ENCODE peak calls at places on chromosome 18, in ten cellular contexts. B, W, G, N, S, D, K, X, A and H are unnamed samples.

GRCh38 chr18:38033282-38033681 is 467.7 kb upstream of the CELF4 start:
- DNase-seq in B (no peak), W (no peak), G (no peak), N (no peak), S (no peak), D (no peak), K (no peak), X (no peak), A (peak), H (peak)

GRCh38 chr18:22169889-22170420 is 566 bp downstream of the GATA6 start:
- DNase-seq in B (peak), W (no peak), G (no peak), N (no peak), S (no peak), D (peak), K (no peak), X (no peak), A (no peak), H (no peak)

GRCh38 chr18:67710639-67711038 is 194.1 kb upstream of the DSEL start:
- DNase-seq in B (peak), W (no peak), G (no peak), N (no peak), S (no peak), D (no peak), K (no peak), X (no peak), A (no peak), H (no peak)

GRCh38 chr18:45785015-45785597 is 40.4 kb upstream of the SIGLEC15 start:
- DNase-seq in B (no peak), W (no peak), G (no peak), N (no peak), S (peak), D (peak), K (peak), X (no peak), A (peak), H (no peak)

GRCh38 chr18:4453712-4454547 is 1.2 kb downstream of the DLGAP1 start:
- DNase-seq in B (no peak), W (peak), G (no peak), N (no peak), S (peak), D (no peak), K (no peak), X (no peak), A (no peak), H (no peak)

GRCh38 chr18:10370716-10371115 is 83.7 kb upstream of the APCDD1 start:
- DNase-seq in B (no peak), W (no peak), G (no peak), N (no peak), S (no peak), D (no peak), K (no peak), X (no peak), A (no peak), H (no peak)

GRCh38 chr18:6336239-6336638 is 78.5 kb downstream of the L3MBTL4 start:
- DNase-seq in B (no peak), W (no peak), G (no peak), N (no peak), S (no peak), D (no peak), K (no peak), X (no peak), A (no peak), H (no peak)

GRCh38 chr18:24460388-24460787 is at the start of gene HRH4:
- DNase-seq in B (no peak), W (no peak), G (no peak), N (no peak), S (no peak), D (no peak), K (no peak), X (no peak), A (no peak), H (no peak)

GRCh38 chr18:10558967-10559298 is 33.1 kb downstream of the NAPG start:
- DNase-seq in B (no peak), W (no peak), G (no peak), N (no peak), S (no peak), D (no peak), K (no peak), X (no peak), A (no peak), H (no peak)

GRCh38 chr18:28178720-28179119 is 1.8 kb upstream of the CDH2 start:
- DNase-seq in B (peak), W (no peak), G (no peak), N (no peak), S (peak), D (peak), K (no peak), X (no peak), A (no peak), H (no peak)

GRCh38 chr18:31977270-31977872 is 34.4 kb upstream of the TRAPPC8 start:
- DNase-seq in B (peak), W (peak), G (peak), N (no peak), S (peak), D (peak), K (peak), X (no peak), A (peak), H (no peak)

GRCh38 chr18:74517236-74517630 is 17.1 kb upstream of the CNDP1 start:
- DNase-seq in B (no peak), W (no peak), G (no peak), N (no peak), S (no peak), D (no peak), K (no peak), X (no peak), A (no peak), H (no peak)

GRCh38 chr18:79552140-79552631 is 127.4 kb upstream of the CTDP1 start:
- DNase-seq in B (no peak), W (no peak), G (no peak), N (no peak), S (no peak), D (no peak), K (no peak), X (no peak), A (no peak), H (no peak)

GRCh38 chr18:45521151-45521550 is 94.1 kb upstream of the SLC14A2 start:
- DNase-seq in B (no peak), W (no peak), G (no peak), N (no peak), S (peak), D (peak), K (no peak), X (no peak), A (no peak), H (peak)

DNA sequence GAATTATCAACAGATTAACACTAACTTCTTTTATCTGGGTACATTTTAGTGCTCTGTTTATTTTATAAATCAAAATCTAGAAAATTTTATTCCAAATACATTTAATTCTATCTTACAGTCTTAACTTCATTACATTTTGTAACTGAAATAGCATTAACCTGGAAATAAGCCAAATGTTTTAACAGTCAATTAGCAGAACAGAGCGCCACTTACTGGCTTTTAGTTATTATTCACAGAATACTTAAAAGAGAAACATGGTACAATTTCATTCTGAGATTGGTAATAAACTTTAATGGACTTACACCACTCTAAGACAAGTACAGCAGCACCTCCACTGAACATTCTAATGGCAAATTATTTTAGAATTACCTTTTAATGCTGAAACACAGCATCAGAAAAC is 38.6 kb downstream of the SS18 start:
- DNase-seq in B (no peak), W (no peak), G (no peak), N (no peak), S (no peak), D (no peak), K (no peak), X (no peak), A (no peak), H (no peak)
- TF ChIP-seq CTCF in B (no peak), W (no peak), G (no peak), N (no peak), S (no peak), D (no peak), K (no peak), X (no peak), A (no peak), H (no peak)

GRCh38 chr18:70496749-70497294 is 208.0 kb downstream of the SOCS6 start:
- DNase-seq in B (no peak), W (no peak), G (no peak), N (no peak), S (no peak), D (no peak), K (no peak), X (no peak), A (no peak), H (no peak)

GRCh38 chr18:70490008-70490933 is 201.4 kb downstream of the SOCS6 start:
- DNase-seq in B (peak), W (no peak), G (no peak), N (peak), S (peak), D (peak), K (peak), X (no peak), A (peak), H (peak)

GRCh38 chr18:70491734-70492348 is 203.0 kb downstream of the SOCS6 start:
- DNase-seq in B (peak), W (peak), G (peak), N (peak), S (peak), D (peak), K (peak), X (peak), A (peak), H (no peak)

GRCh38 chr18:70493461-70493860 is 204.6 kb downstream of the SOCS6 start:
- DNase-seq in B (no peak), W (no peak), G (no peak), N (no peak), S (no peak), D (no peak), K (no peak), X (no peak), A (no peak), H (no peak)

GRCh38 chr18:70494524-70494923 is 205.7 kb downstream of the SOCS6 start:
- DNase-seq in B (no peak), W (no peak), G (no peak), N (no peak), S (no peak), D (no peak), K (no peak), X (no peak), A (no peak), H (no peak)
- H3K27ac ChIP-seq in B (no peak), W (no peak), G (no peak), N (no peak), S (no peak), D (no peak), K (no peak), X (no peak), A (no peak), H (no peak)

GRCh38 chr18:8839285-8839684 is 133.9 kb downstream of the MTCL1 start:
- DNase-seq in B (no peak), W (no peak), G (no peak), N (no peak), S (peak), D (no peak), K (no peak), X (no peak), A (no peak), H (no peak)
- TF ChIP-seq CTCF in B (no peak), W (no peak), G (no peak), N (no peak), S (no peak), D (no peak), K (no peak), X (no peak), A (no peak), H (no peak)

GRCh38 chr18:59086522-59086921 is 53.2 kb upstream of the SEC11C start:
- DNase-seq in B (no peak), W (no peak), G (no peak), N (no peak), S (no peak), D (no peak), K (no peak), X (no peak), A (no peak), H (no peak)
- H3K27ac ChIP-seq in B (no peak), W (no peak), G (no peak), N (no peak), S (no peak), D (no peak), K (no peak), X (no peak), A (no peak), H (no peak)

GRCh38 chr18:8453528-8453927 is 155.7 kb upstream of the RAB12 start:
- DNase-seq in B (no peak), W (no peak), G (no peak), N (no peak), S (no peak), D (no peak), K (no peak), X (no peak), A (no peak), H (no peak)

GRCh38 chr18:8448091-8448490 is 161.1 kb upstream of the RAB12 start:
- DNase-seq in B (peak), W (no peak), G (no peak), N (no peak), S (peak), D (no peak), K (no peak), X (no peak), A (peak), H (no peak)

GRCh38 chr18:8454136-8454535 is 155.1 kb upstream of the RAB12 start:
- DNase-seq in B (no peak), W (no peak), G (no peak), N (no peak), S (no peak), D (no peak), K (no peak), X (no peak), A (no peak), H (no peak)

GRCh38 chr18:8450898-8451665 is 158.2 kb upstream of the RAB12 start:
- DNase-seq in B (no peak), W (peak), G (no peak), N (no peak), S (no peak), D (no peak), K (no peak), X (no peak), A (no peak), H (no peak)

DNA sequence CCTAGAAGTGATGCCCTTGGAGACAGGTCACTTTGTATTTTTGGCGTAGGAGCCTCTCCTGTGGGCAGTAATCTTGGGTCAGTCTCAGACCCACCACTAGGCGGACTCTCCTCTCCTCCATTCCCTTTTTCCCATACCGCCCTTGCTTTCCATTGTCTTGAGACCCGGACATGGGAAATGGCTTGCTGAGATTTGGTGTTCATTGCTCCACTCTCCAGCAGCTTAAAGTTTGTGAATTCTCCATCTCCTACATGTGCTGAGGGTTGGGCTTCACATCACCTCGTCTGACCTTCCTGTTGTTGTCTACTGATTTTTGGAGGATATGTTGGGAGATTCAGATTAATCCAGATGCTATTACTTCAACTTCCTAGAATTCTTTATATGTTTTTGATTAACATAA is 159.2 kb upstream of the RAB12 start:
- DNase-seq in B (peak), W (peak), G (peak), N (no peak), S (no peak), D (no peak), K (no peak), X (no peak), A (no peak), H (no peak)
- TF ChIP-seq CTCF in B (peak), W (peak), G (peak), N (no peak), S (peak), D (peak), K (peak), X (peak), A (peak), H (peak)

DNA sequence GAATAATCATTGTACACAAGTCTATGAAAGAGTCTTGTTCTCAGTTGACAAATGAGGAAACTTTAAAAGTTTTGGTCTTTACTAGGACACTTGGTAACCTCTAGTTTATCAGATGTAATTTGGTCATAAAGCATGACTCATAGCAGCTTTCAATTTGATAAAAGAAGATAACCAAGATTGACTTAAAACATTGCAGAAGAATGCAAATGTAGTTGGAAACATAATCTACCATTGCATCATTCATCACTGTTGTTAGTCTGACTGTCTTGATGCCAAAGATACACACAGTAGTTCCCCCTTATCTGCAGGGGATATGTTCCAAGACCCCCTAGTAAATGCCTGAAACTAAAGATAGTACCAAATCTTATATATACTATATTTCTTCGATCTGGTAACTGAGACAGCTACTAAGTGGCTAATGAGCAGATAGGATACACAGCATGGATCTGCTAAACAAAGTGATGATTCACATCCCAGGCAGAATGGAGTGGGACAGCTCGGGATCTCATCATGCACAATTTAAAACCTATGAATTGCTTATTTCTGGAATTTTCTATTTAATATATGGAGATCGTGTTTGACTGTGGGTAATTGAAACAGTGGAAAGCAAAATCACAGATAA is 131.4 kb upstream of the CCDC68 start:
- DNase-seq in B (peak), W (no peak), G (no peak), N (no peak), S (peak), D (peak), K (no peak), X (no peak), A (no peak), H (no peak)
- H3K27ac ChIP-seq in B (no peak), W (no peak), G (peak), N (no peak), S (no peak), D (no peak), K (no peak), X (no peak), A (no peak), H (no peak)